ENCODE peak calls at places on chromosomes 16 and 17, in five cellular contexts. L, X, C, D and Z are unnamed samples.

GRCh38 chr16:85449195-85449884 is 163.8 kb upstream of the GSE1 start:
- DNase-seq in X (no peak), C (no peak), L (no peak), D (no peak), Z (no peak)

GRCh38 chr17:1627987-1628855 is at the start of gene SLC43A2:
- DNase-seq in L (peak; percentile 56), C (peak; percentile 87), D (peak; percentile 82), X (peak; percentile 98), Z (peak; percentile 96)

GRCh38 chr17:59154335-59154720 is 658 bp downstream of the SKA2 start:
- DNase-seq in D (peak; percentile 28), L (peak; percentile 17), X (no peak), C (peak; percentile 70), Z (peak; percentile 51)

GRCh38 chr16:13067648-13068047 is 166.2 kb downstream of the SHISA9 start:
- DNase-seq in C (no peak), L (no peak), D (no peak), X (no peak), Z (no peak)

GRCh38 chr16:68197250-68197649 is 38.7 kb downstream of the ESRP2 start:
- DNase-seq in L (no peak), X (no peak), C (no peak), D (no peak), Z (no peak)

GRCh38 chr16:66534376-66534799 is 15.5 kb downstream of the TK2 start:
- DNase-seq in L (no peak), D (no peak), X (no peak), C (no peak), Z (no peak)

GRCh38 chr16:89476811-89477261 is 13.5 kb downstream of the ANKRD11 start:
- DNase-seq in C (no peak), L (no peak), D (no peak), X (no peak), Z (no peak)

GRCh38 chr17:68057531-68057952 is 22.0 kb downstream of the KPNA2 start:
- DNase-seq in D (no peak), X (no peak), L (peak; percentile 20), C (no peak), Z (no peak)

GRCh38 chr17:77451271-77451893 is 310.6 kb downstream of the SEC14L1 start:
- DNase-seq in L (peak; percentile 71), C (peak; percentile 89), X (no peak), D (peak; percentile 67), Z (peak; percentile 94)

GRCh38 chr17:304461-304860 is 48.1 kb downstream of the RPH3AL start:
- DNase-seq in L (no peak), X (no peak), D (peak; percentile 53), C (no peak), Z (no peak)

GRCh38 chr17:61199431-61200348 is 200.0 kb upstream of the TBX2 start:
- DNase-seq in D (no peak), L (no peak), C (no peak), X (no peak), Z (no peak)
- H3K27ac ChIP-seq in D (no peak overlapping the region), L (no peak overlapping the region), C (no peak overlapping the region), X (peak overlapping the region; percentile 85), Z (peak overlapping the region; percentile 50)

GRCh38 chr17:19301274-19301946 is 61.1 kb downstream of the B9D1 start:
- DNase-seq in C (peak; percentile 50), D (no peak), X (no peak), L (no peak), Z (peak; percentile 86)
- H3K27ac ChIP-seq in C (no peak overlapping the region), D (no peak overlapping the region), X (peak overlapping the region; percentile 5), L (no peak overlapping the region), Z (peak overlapping the region; percentile 33)

GRCh38 chr17:44797809-44798208 is 32.3 kb downstream of the GJC1 start:
- DNase-seq in D (no peak), C (peak; percentile 82), L (no peak), X (no peak), Z (no peak)

GRCh38 chr17:44796731-44797130 is 33.4 kb downstream of the GJC1 start:
- DNase-seq in C (no peak), D (no peak), X (no peak), L (no peak), Z (no peak)

GRCh38 chr17:44804301-44805061 is 25.6 kb downstream of the GJC1 start:
- DNase-seq in X (no peak), L (no peak), D (no peak), C (peak; percentile 95), Z (no peak)

GRCh38 chr17:44798352-44798751 is 31.7 kb downstream of the GJC1 start:
- DNase-seq in C (no peak), L (no peak), X (no peak), D (no peak), Z (no peak)

DNA sequence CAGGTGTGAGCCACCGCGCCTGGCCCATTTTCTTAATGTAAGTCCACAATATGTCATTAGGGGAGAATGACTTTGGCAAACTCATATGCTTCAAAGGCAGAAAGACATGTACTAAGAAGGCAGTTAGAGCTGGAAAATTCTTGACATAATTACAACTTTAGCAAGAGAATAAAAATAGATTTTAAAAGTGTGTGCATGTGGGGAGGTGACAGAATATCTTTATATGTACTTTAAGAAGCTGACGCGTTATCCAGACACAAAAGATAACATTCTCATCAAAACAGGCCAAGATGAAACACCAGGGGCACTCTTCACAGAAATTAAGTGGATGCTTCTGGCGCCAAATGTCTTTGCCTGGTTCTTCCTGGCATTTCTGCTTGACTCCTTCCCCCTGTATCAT is 28.2 kb downstream of the GJC1 start:
- DNase-seq in D (no peak), C (no peak), X (no peak), L (no peak), Z (no peak)
- H3K27ac ChIP-seq in D (no peak overlapping the region), C (peak overlapping the region; percentile 93), X (no peak overlapping the region), L (no peak overlapping the region), Z (no peak overlapping the region)

DNA sequence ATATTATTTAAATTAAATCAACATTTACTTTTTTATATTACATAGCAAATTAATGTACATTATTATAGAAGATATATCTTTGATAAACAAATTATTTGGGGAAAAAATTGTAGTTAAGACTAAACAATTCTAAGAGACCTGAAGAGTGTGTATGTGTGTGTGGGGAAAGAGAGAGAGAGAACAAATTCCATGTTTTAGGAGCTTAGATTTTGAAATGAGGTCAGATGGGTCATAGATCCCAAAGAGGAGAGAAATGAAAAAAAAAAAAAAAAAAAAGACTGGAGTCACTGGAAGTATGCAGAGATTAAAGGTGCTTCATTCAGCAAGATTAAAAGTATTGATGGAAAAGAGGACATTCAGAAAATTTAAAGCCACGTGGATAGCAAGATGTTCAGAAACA is 206.8 kb downstream of the CNTNAP4 start:
- DNase-seq in C (no peak), L (no peak), X (no peak), D (no peak), Z (no peak)
- H3K27ac ChIP-seq in C (no peak overlapping the region), L (no peak overlapping the region), X (no peak overlapping the region), D (no peak overlapping the region), Z (no peak overlapping the region)

DNA sequence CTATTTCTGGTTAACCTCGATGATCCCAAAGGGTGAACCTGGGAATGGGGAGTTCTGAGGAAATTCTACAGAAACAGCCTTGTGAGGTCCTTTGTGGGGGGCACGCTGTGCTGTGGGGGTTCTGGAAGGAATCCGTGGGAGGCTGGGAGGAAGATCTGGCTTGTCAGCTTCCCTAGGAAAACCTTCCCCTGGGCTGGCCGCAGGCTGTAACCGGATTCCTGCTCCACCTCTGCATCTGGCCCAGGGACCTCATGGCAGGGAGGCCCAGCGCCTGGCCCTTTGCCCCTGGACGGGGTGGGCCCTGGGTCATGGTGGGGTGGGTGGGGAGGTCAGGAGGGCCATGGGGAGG is 3.3 kb upstream of the MEOX1 start:
- DNase-seq in X (no peak), C (no peak), D (peak; percentile 27), L (no peak), Z (no peak)
- H3K27ac ChIP-seq in X (no peak overlapping the region), C (no peak overlapping the region), D (peak overlapping the region; percentile 55), L (no peak overlapping the region), Z (no peak overlapping the region)

GRCh38 chr17:82753201-82753464 is 1.3 kb downstream of the TBCD start:
- DNase-seq in C (no peak), D (no peak), L (no peak), X (no peak), Z (no peak)

GRCh38 chr17:82753516-82753915 is 1.7 kb downstream of the TBCD start:
- DNase-seq in X (no peak), L (no peak), D (no peak), C (no peak), Z (no peak)

GRCh38 chr17:82756166-82756565 is 4.3 kb downstream of the TBCD start:
- DNase-seq in X (no peak), C (no peak), D (no peak), L (no peak), Z (no peak)

GRCh38 chr17:82752371-82753200 is 721 bp downstream of the TBCD start:
- DNase-seq in L (no peak), C (peak; percentile 73), D (peak; percentile 37), X (peak; percentile 59), Z (peak; percentile 85)

DNA sequence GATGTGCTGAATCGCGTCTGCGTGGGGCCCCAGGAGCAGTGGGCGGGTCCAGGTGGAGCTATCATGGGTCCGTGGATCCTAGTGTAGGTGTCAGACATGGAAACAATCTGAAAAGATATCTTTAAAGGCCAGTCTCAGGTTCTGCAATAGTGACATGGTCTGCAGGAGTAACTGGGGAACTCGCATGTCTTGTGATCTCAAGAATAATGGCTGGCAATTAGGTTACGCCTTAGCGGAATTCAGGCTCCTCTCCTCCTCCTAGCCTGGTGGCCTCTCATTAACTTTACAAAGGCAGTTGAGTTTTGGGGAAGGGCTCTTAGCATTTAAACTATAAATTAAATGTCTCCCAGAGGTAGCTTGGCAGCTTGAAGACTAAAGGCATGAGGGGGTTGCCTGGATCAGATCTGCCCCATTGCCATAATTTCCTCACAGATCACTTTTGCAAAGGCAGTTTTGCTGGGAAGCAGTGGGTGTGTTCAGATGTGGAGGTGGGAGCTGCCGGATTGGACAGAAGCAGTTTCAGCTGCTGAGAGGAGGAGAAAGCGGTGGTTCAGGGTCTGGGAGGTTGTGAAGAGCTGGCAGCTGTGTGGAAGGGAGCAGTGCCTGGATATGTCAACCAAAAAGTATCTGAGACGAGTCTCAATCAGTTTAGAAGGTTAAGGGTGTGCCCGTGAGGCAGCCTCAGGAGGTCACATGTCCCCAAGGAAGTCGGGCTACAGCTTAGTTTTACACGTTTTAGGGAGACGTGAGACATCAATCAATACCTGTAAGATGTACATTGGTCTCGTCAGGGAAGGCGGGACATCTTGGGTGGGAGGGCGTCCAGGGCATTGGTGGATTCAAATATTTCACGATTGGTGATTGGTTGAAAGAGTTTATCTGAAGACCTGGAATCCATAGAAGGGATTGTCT is 2.7 kb downstream of the TBCD start:
- DNase-seq in L (no peak), D (no peak), C (no peak), X (no peak), Z (no peak)
- H3K27ac ChIP-seq in L (no peak overlapping the region), D (no peak overlapping the region), C (no peak overlapping the region), X (no peak overlapping the region), Z (no peak overlapping the region)